ENCODE peak calls at places on chromosomes 3 and 15, in seven cellular contexts. N, Q, U, E, H, I and Y are unnamed samples.

GRCh38 chr15:52224211-52224610 is 33.0 kb upstream of the GNB5 start:
- DNase-seq in N (no peak), Q (no peak), U (no peak), E (no peak), H (no peak), I (peak), Y (no peak)

GRCh38 chr3:124942613-124943012 is 8.1 kb upstream of the MUC13 start:
- DNase-seq in N (no peak), Q (no peak), U (no peak), E (no peak), H (no peak), I (no peak), Y (no peak)

GRCh38 chr3:50318615-50319014 is 3.9 kb downstream of the HYAL2 start:
- DNase-seq in N (no peak), Q (no peak), U (no peak), E (no peak), H (no peak), I (peak), Y (no peak)

GRCh38 chr3:74233091-74233490 is 381.4 kb downstream of the CNTN3 start:
- DNase-seq in N (no peak), Q (no peak), U (no peak), E (no peak), H (no peak), I (no peak), Y (no peak)

GRCh38 chr3:194104041-194104751 is 31.8 kb upstream of the HES1 start:
- DNase-seq in N (no peak), Q (no peak), U (no peak), E (no peak), H (no peak), I (peak), Y (peak)

GRCh38 chr3:187669675-187670504 is at the start of gene SST:
- DNase-seq in N (no peak), Q (peak), U (no peak), E (no peak), H (peak), I (peak), Y (peak)

GRCh38 chr3:127671523-127672428 is 976 bp upstream of the ABTB1 start:
- DNase-seq in N (no peak), Q (no peak), U (no peak), E (peak), H (peak), I (peak), Y (no peak)

GRCh38 chr3:119657887-119658702 is 2.3 kb downstream of the POPDC2 start:
- DNase-seq in N (no peak), Q (no peak), U (no peak), E (no peak), H (no peak), I (peak), Y (no peak)

GRCh38 chr3:165868088-165868487 is 30.9 kb upstream of the BCHE start:
- DNase-seq in N (no peak), Q (no peak), U (no peak), E (no peak), H (no peak), I (no peak), Y (no peak)

GRCh38 chr3:174208161-174208560 is 651.0 kb upstream of the NAALADL2 start:
- DNase-seq in N (no peak), Q (no peak), U (no peak), E (no peak), H (no peak), I (no peak), Y (no peak)

GRCh38 chr15:31278056-31278445 is 48.6 kb upstream of the KLF13 start:
- DNase-seq in N (no peak), Q (no peak), U (no peak), E (no peak), H (peak), I (no peak), Y (no peak)

GRCh38 chr15:96324192-96324895 is 6.2 kb upstream of the NR2F2 start:
- DNase-seq in N (no peak), Q (no peak), U (no peak), E (no peak), H (no peak), I (no peak), Y (no peak)

GRCh38 chr15:75836953-75837321 is 6.3 kb upstream of the UBE2Q2 start:
- DNase-seq in N (no peak), Q (no peak), U (peak), E (no peak), H (peak), I (peak), Y (no peak)

GRCh38 chr3:110773413-110773954 is 298.1 kb upstream of the NECTIN3 start:
- DNase-seq in N (no peak), Q (no peak), U (peak), E (no peak), H (no peak), I (no peak), Y (no peak)